ENCODE peak calls at places on chromosomes 2 and 18, in seven cellular contexts. B is K562, L is GM12878, R is SK-N-SH, W is HepG2, U is HCT116, I is H1. O is an unnamed sample.

GRCh38 chr2:221372156-221372870 is 199.8 kb downstream of the EPHA4 start:
- DNase-seq in U (peak), I (peak), W (no peak), B (no peak), L (no peak), R (no peak), O (no peak)

GRCh38 chr2:156087875-156088274 is 244.6 kb downstream of the NR4A2 start:
- DNase-seq in R (no peak), I (no peak), W (no peak), B (no peak), U (no peak), L (no peak), O (no peak)

GRCh38 chr2:119288576-119288975 is 64.9 kb downstream of the STEAP3 start:
- DNase-seq in B (no peak), L (no peak), I (no peak), R (no peak), W (no peak), U (no peak), O (no peak)

GRCh38 chr18:79956276-79956675 is 4.8 kb upstream of the SLC66A2 start:
- DNase-seq in L (no peak), W (no peak), B (no peak), R (no peak), U (no peak), I (no peak), O (no peak)

GRCh38 chr2:240465268-240465764 is 29.9 kb downstream of the GPC1 start:
- DNase-seq in B (no peak), R (no peak), L (no peak), I (no peak), W (no peak), U (no peak), O (no peak)

GRCh38 chr2:66578067-66578852 is 143.3 kb downstream of the MEIS1 start:
- DNase-seq in B (no peak), I (no peak), R (no peak), U (no peak), L (no peak), W (no peak), O (no peak)

GRCh38 chr2:20104900-20105545 is 53.6 kb upstream of the LAPTM4A start:
- DNase-seq in I (no peak), R (no peak), W (no peak), U (no peak), B (no peak), L (no peak), O (no peak)

GRCh38 chr2:159893439-159893838 is 95.4 kb upstream of the CD302 start:
- DNase-seq in L (no peak), I (no peak), W (no peak), R (no peak), U (no peak), B (no peak), O (no peak)

GRCh38 chr18:59736061-59736460 is 38.8 kb upstream of the CCBE1 start:
- DNase-seq in B (no peak), I (no peak), W (no peak), R (no peak), U (no peak), L (no peak), O (no peak)

GRCh38 chr2:120228503-120228902 is 5.3 kb upstream of the TMEM185B start:
- DNase-seq in B (no peak), I (no peak), R (no peak), U (no peak), L (no peak), W (no peak), O (peak)

DNA sequence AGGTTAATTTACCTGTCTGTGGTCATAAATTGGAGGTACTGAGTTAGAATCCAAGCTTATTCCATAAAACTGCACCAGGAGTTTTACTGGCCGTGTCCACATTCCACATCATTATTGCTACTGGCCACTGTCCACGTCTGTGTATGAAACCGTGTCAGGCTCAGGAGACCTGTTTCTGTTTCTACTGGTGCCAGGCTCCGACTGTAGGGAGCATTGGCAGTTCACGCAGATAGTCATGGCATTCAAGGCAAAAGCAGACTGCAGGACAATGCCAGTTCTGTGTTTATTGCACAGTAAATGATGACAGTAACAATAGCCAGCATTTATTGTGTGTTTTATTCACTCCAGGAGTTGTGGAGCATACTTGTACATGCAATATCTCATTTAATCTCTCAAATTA is 55.2 kb downstream of the MAP4K4 start:
- DNase-seq in U (no peak), I (no peak), W (no peak), L (no peak), R (no peak), B (no peak), O (no peak)
- TF ChIP-seq JUND in U (no peak), I (no peak), W (no peak), L (no peak), R (no peak), B (no peak), O (no peak)

GRCh38 chr2:183149489-183149888 is 25.2 kb downstream of the NUP35 start:
- DNase-seq in R (peak), B (no peak), L (no peak), I (no peak), U (no peak), W (no peak), O (no peak)
- TF ChIP-seq JUND in R (no peak), B (no peak), L (no peak), I (no peak), U (no peak), W (no peak), O (no peak)

GRCh38 chr2:168529900-168530561 is 74.0 kb downstream of the CERS6 start:
- DNase-seq in W (no peak), B (no peak), U (no peak), L (no peak), R (peak), I (no peak), O (peak)

GRCh38 chr2:168528469-168528868 is 72.4 kb downstream of the CERS6 start:
- DNase-seq in U (no peak), W (no peak), B (no peak), L (no peak), I (no peak), R (no peak), O (no peak)

GRCh38 chr2:168529054-168529833 is 73.2 kb downstream of the CERS6 start:
- DNase-seq in W (no peak), R (no peak), B (no peak), L (no peak), I (no peak), U (no peak), O (no peak)

GRCh38 chr2:168528016-168528415 is 71.9 kb downstream of the CERS6 start:
- DNase-seq in R (no peak), L (no peak), I (no peak), B (no peak), W (no peak), U (no peak), O (no peak)

DNA sequence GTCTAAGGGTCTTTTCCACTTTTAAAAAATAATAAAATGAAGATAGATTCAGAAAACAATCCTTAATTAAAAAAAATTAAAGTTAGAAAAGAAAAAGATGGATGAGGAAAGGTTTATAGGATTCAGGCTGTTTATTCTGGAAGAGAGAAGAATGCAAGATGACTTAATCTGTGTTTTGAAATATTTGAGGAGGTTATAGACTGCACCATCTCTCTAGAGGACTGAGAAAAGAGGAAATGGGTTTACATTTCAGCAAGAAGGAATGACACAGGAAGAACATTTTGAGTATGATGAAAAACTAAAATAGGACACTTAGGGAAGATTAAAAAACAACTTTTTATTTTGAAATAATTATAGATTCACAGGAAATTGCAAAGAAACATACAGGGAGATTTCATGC is 74.9 kb downstream of the CERS6 start:
- DNase-seq in L (no peak), B (no peak), U (no peak), I (no peak), W (no peak), R (no peak), O (no peak)
- TF ChIP-seq JUND in L (no peak), B (no peak), U (no peak), I (no peak), W (no peak), R (no peak), O (no peak)

GRCh38 chr2:204655626-204656025 is 110.4 kb downstream of the PARD3B start:
- DNase-seq in U (no peak), I (no peak), L (no peak), W (no peak), R (no peak), B (no peak), O (no peak)
- TF ChIP-seq JUND in U (no peak), I (no peak), L (no peak), W (no peak), R (no peak), B (no peak), O (no peak)

GRCh38 chr2:189076572-189076971 is 102.4 kb downstream of the COL3A1 start:
- DNase-seq in I (no peak), R (no peak), B (no peak), U (no peak), W (no peak), L (no peak), O (no peak)
- TF ChIP-seq JUND in I (no peak), R (no peak), B (no peak), U (no peak), W (no peak), L (no peak), O (no peak)